ENCODE peak calls at places on chromosome 14, in five cellular contexts. A is right cardiac atrium; V is activated CD4-positive, alpha-beta T cell treated with anti-CD3 and anti-CD28 coated beads for 1 hour; K is AG08396; N is lower leg skin. Q is an unnamed sample.
A peak's percentile ranks its signal among the peaks of the same experiment; 100 is the strongest.

GRCh38 chr14:35858521-35859209 is 32.5 kb downstream of the BRMS1L start:
- DNase-seq in A (no peak), V (no peak), K (peak; percentile 18), N (no peak), Q (no peak)

GRCh38 chr14:76696791-76697190 is 64.5 kb upstream of the VASH1 start:
- DNase-seq in A (no peak), V (no peak), K (no peak), N (no peak), Q (no peak)

GRCh38 chr14:103518416-103519042 is 4.1 kb downstream of the CKB start:
- DNase-seq in A (peak; percentile 75), V (peak; percentile 46), K (peak; percentile 82), N (no peak), Q (peak; percentile 84)

GRCh38 chr14:36690301-36691020 is 28.8 kb downstream of the PAX9 start:
- DNase-seq in A (no peak), V (no peak), K (no peak), N (no peak), Q (no peak)

GRCh38 chr14:92254786-92255185 is 68.2 kb upstream of the SLC24A4 start:
- DNase-seq in A (peak; percentile 82), V (no peak), K (peak; percentile 68), N (no peak), Q (peak; percentile 50)

GRCh38 chr14:50045039-50045711 is 71.2 kb downstream of the VCPKMT start:
- DNase-seq in A (peak; percentile 88), V (peak; percentile 48), K (peak; percentile 74), N (peak; percentile 83), Q (peak; percentile 73)

GRCh38 chr14:23307687-23308644 is 1.3 kb downstream of the BCL2L2 start:
- DNase-seq in A (no peak), V (no peak), K (no peak), N (no peak), Q (no peak)

GRCh38 chr14:22838631-22839041 is 2.3 kb downstream of the MMP14 start:
- DNase-seq in A (no peak), V (no peak), K (peak; percentile 64), N (no peak), Q (peak; percentile 40)

GRCh38 chr14:94097091-94097490 is 13.4 kb upstream of the IFI27 start:
- DNase-seq in A (no peak), V (no peak), K (no peak), N (no peak), Q (no peak)

GRCh38 chr14:24179294-24179960 is 7.5 kb downstream of the REC8 start:
- DNase-seq in A (no peak), V (no peak), K (no peak), N (no peak), Q (no peak)

GRCh38 chr14:88468396-88468795 is 82.9 kb downstream of the SPATA7 start:
- DNase-seq in A (no peak), V (no peak), K (peak; percentile 66), N (no peak), Q (no peak)

GRCh38 chr14:75860561-75861160 is 121.1 kb downstream of the TGFB3 start:
- DNase-seq in A (no peak), V (no peak), K (no peak), N (no peak), Q (no peak)

GRCh38 chr14:63993992-63994391 is 141.2 kb downstream of the SYNE2 start:
- DNase-seq in A (no peak), V (no peak), K (no peak), N (no peak), Q (no peak)

GRCh38 chr14:66490143-66491111 is 4.3 kb downstream of the CCDC196 start:
- DNase-seq in A (no peak), V (no peak), K (no peak), N (no peak), Q (no peak)

Q was measured in hepatocyte.